ENCODE peak calls at places on chromosomes 13 and 19, in six cellular contexts. F is H1, V is neuronal stem cell, T is IMR-90, L is trophoblast cell, O is mesenchymal stem cell. N is an unnamed sample.

GRCh38 chr13:41700790-41701310 is 243.5 kb downstream of the RGCC start:
- DNase-seq in L (no peak), O (peak; percentile 18), F (no peak), V (no peak), T (peak; percentile 66), N (no peak)

GRCh38 chr19:17610384-17610783 is 54.9 kb downstream of the COLGALT1 start:
- DNase-seq in L (peak; percentile 33), V (no peak), O (no peak), T (peak; percentile 14), F (no peak), N (peak; percentile 61)

GRCh38 chr13:70893832-70894231 is 785.6 kb upstream of the KLHL1 start:
- DNase-seq in T (no peak), V (no peak), F (no peak), O (peak; percentile 45), L (no peak), N (no peak)

GRCh38 chr19:58544591-58545285 is 874 bp downstream of the TRIM28 start:
- DNase-seq in V (peak; percentile 73), O (peak; percentile 56), L (peak; percentile 66), T (peak; percentile 47), F (no peak), N (peak; percentile 57)

GRCh38 chr13:40350283-40350992 is 316.0 kb downstream of the FOXO1 start:
- DNase-seq in T (no peak), L (no peak), V (no peak), O (no peak), F (no peak), N (no peak)

GRCh38 chr13:46126552-46127171 is 21.8 kb upstream of the CPB2 start:
- DNase-seq in L (peak; percentile 88), O (peak; percentile 76), T (peak; percentile 68), F (peak; percentile 56), V (peak; percentile 61), N (peak; percentile 88)

GRCh38 chr19:7346488-7346971 is 2.2 kb upstream of the ARHGEF18 start:
- DNase-seq in V (no peak), O (no peak), L (no peak), F (no peak), T (no peak), N (no peak)

GRCh38 chr13:51924756-51925544 is 63.2 kb downstream of the CCDC70 start:
- DNase-seq in T (no peak), F (no peak), L (no peak), O (no peak), V (no peak), N (no peak)

GRCh38 chr13:37306778-37307544 is 201.5 kb upstream of the CSNK1A1L start:
- DNase-seq in T (peak; percentile 98), L (no peak), V (no peak), F (no peak), O (peak; percentile 87), N (no peak)

GRCh38 chr19:10921199-10921879 is 7.1 kb downstream of the YIPF2 start:
- DNase-seq in O (no peak), F (no peak), L (peak; percentile 38), V (no peak), T (no peak), N (no peak)

GRCh38 chr19:44602071-44602470 is 11.3 kb upstream of the IGSF23 start:
- DNase-seq in L (peak; percentile 83), F (no peak), O (no peak), V (no peak), T (no peak), N (no peak)

GRCh38 chr19:48654299-48655059 is 8.5 kb upstream of the CA11 start:
- DNase-seq in O (no peak), F (no peak), V (no peak), L (no peak), T (no peak), N (no peak)

GRCh38 chr19:50718255-50719118 is 1.1 kb downstream of the SHANK1 start:
- DNase-seq in V (peak; percentile 48), L (no peak), F (no peak), O (no peak), T (no peak), N (no peak)

GRCh38 chr19:43934985-43935708 is at the start of gene ZNF45:
- DNase-seq in O (peak; percentile 94), T (peak; percentile 85), F (no peak), V (peak; percentile 82), L (peak; percentile 94), N (peak; percentile 95)

GRCh38 chr19:33562636-33563035 is 41.0 kb upstream of the PEPD start:
- DNase-seq in F (no peak), T (no peak), L (no peak), O (no peak), V (no peak), N (no peak)

GRCh38 chr19:8459520-8460260 is 14.9 kb downstream of the HNRNPM start:
- DNase-seq in T (peak; percentile 86), V (no peak), F (no peak), O (peak; percentile 67), L (peak; percentile 44), N (no peak)

GRCh38 chr13:20616059-20616797 is 49.3 kb downstream of the IFT88 start:
- DNase-seq in T (peak; percentile 98), O (peak; percentile 89), L (no peak), V (no peak), F (no peak), N (no peak)

GRCh38 chr19:38018694-38019426 is 111.9 kb downstream of the SIPA1L3 start:
- DNase-seq in F (no peak), V (no peak), O (no peak), T (no peak), L (no peak), N (no peak)

GRCh38 chr19:5578094-5578846 is 10.5 kb upstream of the TINCR start:
- DNase-seq in V (peak; percentile 72), O (peak; percentile 47), F (no peak), L (peak; percentile 85), T (peak; percentile 38), N (peak; percentile 55)

GRCh38 chr19:38735257-38735686 is 9.0 kb downstream of the CAPN12 start:
- DNase-seq in L (peak; percentile 64), V (no peak), O (no peak), F (no peak), T (no peak), N (peak; percentile 82)

GRCh38 chr13:60627071-60627686 is 230.2 kb downstream of the TDRD3 start:
- DNase-seq in F (peak; percentile 34), T (peak; percentile 3), V (peak; percentile 52), O (peak; percentile 12), L (peak; percentile 41), N (peak; percentile 70)

GRCh38 chr13:50691176-50691681 is 152.3 kb downstream of the DLEU7 start:
- DNase-seq in L (no peak), T (no peak), O (no peak), F (no peak), V (no peak), N (no peak)

GRCh38 chr13:93304868-93305613 is 78.4 kb downstream of the GPC6 start:
- DNase-seq in F (no peak), O (no peak), V (no peak), L (no peak), T (no peak), N (peak; percentile 58)

GRCh38 chr13:52195052-52195837 is 35.8 kb upstream of the NEK3 start:
- DNase-seq in T (peak; percentile 50), L (peak; percentile 74), O (peak; percentile 17), F (peak; percentile 60), V (no peak), N (peak; percentile 76)

GRCh38 chr13:100334209-100334608 is 245.3 kb downstream of the PCCA start:
- DNase-seq in O (no peak), V (no peak), T (no peak), L (no peak), F (no peak), N (no peak)

DNA sequence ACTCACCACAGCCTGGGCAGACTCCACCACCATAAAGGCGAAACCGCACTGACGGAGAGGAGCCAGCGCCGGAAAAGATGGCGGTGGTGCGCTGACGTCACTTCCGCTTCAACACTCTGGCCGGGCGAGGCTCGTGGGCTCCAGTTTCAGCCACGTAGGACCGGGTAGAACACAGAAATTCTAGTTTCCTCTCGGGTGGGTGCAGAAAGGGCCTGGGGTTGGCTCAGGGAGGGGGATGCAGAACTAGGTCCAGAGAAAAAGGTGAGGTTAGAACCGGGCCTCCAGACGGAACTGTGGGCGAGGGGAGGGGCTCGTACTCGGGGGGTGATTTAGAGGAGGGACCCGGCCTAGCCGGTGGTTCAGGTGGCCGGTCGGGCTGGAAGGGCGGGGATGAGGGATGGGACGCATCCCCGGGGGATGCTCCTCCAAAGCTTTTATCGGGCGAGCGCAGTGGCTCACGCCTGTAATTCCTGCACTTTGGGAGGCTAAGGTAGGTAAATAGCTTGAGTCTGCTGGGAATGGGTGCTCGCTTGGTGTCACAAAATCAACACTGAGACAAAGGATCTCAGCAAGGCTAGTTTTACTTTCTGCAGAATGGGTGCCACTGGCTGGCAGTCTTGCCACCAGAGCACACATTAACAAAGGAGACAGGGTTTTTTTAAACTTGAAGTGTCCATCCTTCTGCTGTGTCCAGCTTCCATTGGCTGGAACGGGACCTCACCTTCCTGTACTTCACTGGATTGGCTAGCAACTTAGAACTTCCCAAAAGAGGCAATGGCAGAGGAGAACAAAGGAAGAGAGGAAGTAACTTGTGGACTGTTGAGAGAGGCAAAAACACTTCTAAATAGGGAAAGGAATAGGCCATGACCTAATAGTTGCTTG is at the start of gene ZNF561:
- DNase-seq in T (peak; percentile 89), O (peak; percentile 93), V (peak; percentile 86), F (peak; percentile 54), L (peak; percentile 86), N (peak; percentile 91)
- H3K4me3 ChIP-seq in T (peak within 1 kb of the TSS; percentile 68), O (peak within 1 kb of the TSS; percentile 96), V (peak within 1 kb of the TSS; percentile 67), F (peak within 1 kb of the TSS; percentile 98), L (peak within 1 kb of the TSS; percentile 87), N (peak within 1 kb of the TSS; percentile 62)

GRCh38 chr13:33285420-33286124 is at the start of gene STARD13:
- DNase-seq in L (peak; percentile 99), T (peak; percentile 98), F (peak; percentile 74), V (peak; percentile 78), O (peak; percentile 98), N (peak; percentile 98)
- H2BK5ac ChIP-seq in L (peak within 1 kb of the TSS; percentile 51), T (peak within 1 kb of the TSS; percentile 90), F (peak within 1 kb of the TSS; percentile 63), V (no peak within 1 kb of the TSS), O (peak within 1 kb of the TSS; percentile 71), N (peak within 1 kb of the TSS; percentile 12)

DNA sequence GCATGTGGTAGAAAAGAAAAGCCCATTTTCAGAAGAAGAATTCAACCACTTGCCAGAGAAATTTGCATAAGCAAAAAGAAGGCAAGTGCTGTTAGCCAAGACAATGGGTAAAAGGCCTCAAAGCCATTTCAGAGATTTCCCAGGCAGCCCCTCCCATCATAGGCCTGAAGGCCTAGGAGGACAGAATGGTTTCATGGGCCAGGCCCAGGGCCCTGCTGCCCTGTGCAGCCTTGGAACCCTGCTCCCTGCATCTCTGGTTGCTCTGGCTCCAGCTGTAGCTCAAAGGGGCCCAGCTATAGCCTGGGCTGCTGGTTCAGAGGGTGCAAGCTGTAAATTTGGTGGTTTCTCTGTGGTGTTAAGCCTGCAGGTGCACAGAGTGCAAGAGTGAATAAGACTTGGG is 212.8 kb downstream of the EFNB2 start:
- DNase-seq in T (no peak), O (no peak), V (no peak), F (no peak), L (no peak), N (no peak)
- H3K4me3 ChIP-seq in T (no peak overlapping the region), O (no peak overlapping the region), V (no peak overlapping the region), F (no peak overlapping the region), L (no peak overlapping the region), N (no peak overlapping the region)

GRCh38 chr19:3434630-3435553 is 45.4 kb downstream of the SMIM24 start:
- DNase-seq in F (peak; percentile 83), O (peak; percentile 97), L (peak; percentile 98), V (peak; percentile 94), T (peak; percentile 93), N (peak; percentile 97)
- H2BK5ac ChIP-seq in F (peak overlapping the region; percentile 98), O (peak overlapping the region; percentile 21), L (peak overlapping the region; percentile 97), V (peak overlapping the region; percentile 75), T (peak overlapping the region; percentile 95), N (peak overlapping the region; percentile 99)

GRCh38 chr19:15640904-15641597 is 354 bp downstream of the CYP4F3 start:
- DNase-seq in T (no peak), O (no peak), L (no peak), V (no peak), F (no peak), N (no peak)
- H3K4me3 ChIP-seq in T (no peak overlapping the region), O (no peak overlapping the region), L (peak overlapping the region; percentile 25), V (no peak overlapping the region), F (no peak overlapping the region), N (no peak overlapping the region)

N was measured in mesendoderm.